ENCODE peak calls at places on chromosomes 4 and X, in seven cellular contexts. B is sigmoid colon, T is uterus, X is heart left ventricle, R is A549, I is suprapubic skin, M is Peyer's patch. D is an unnamed sample.

GRCh38 chrX:123336666-123337065 is 152.6 kb downstream of the GRIA3 start:
- DNase-seq in M (no peak), I (no peak), T (no peak), R (no peak), B (no peak), X (no peak), D (no peak)

GRCh38 chrX:140163376-140164159 is 198.2 kb upstream of the CXorf66 start:
- DNase-seq in B (no peak), X (no peak), I (no peak), T (no peak), M (no peak), R (no peak), D (no peak)

GRCh38 chrX:84865113-84865512 is 138.6 kb upstream of the APOOL start:
- DNase-seq in I (no peak), M (no peak), X (no peak), R (no peak), T (no peak), B (no peak), D (no peak)

GRCh38 chr4:158769175-158769831 is 477 bp downstream of the FNIP2 start:
- DNase-seq in B (peak; percentile 77), M (peak; percentile 73), I (peak; percentile 81), T (peak; percentile 44), X (peak; percentile 82), R (peak; percentile 19), D (no peak)

GRCh38 chr4:61149278-61149677 is 50.8 kb upstream of the ADGRL3 start:
- DNase-seq in R (no peak), I (no peak), B (no peak), T (no peak), M (no peak), X (no peak), D (no peak)

GRCh38 chr4:161522031-161522430 is 641.8 kb downstream of the FSTL5 start:
- DNase-seq in I (no peak), X (no peak), T (no peak), R (no peak), M (no peak), B (no peak), D (no peak)

GRCh38 chr4:76188557-76188956 is 25.1 kb downstream of the SCARB2 start:
- DNase-seq in M (no peak), T (no peak), B (no peak), X (no peak), R (no peak), I (no peak), D (no peak)

GRCh38 chr4:114087596-114088230 is 108.3 kb upstream of the ARSJ start:
- DNase-seq in I (no peak), X (no peak), M (no peak), T (no peak), R (no peak), B (no peak), D (no peak)

GRCh38 chr4:130760246-130760645 is 1664.3 kb downstream of the C4orf33 start:
- DNase-seq in B (no peak), R (no peak), M (no peak), I (no peak), T (no peak), X (no peak), D (no peak)

GRCh38 chrX:69807400-69807799 is 191.5 kb downstream of the EDA start:
- DNase-seq in T (no peak), B (no peak), M (no peak), R (no peak), I (no peak), X (no peak), D (no peak)

GRCh38 chrX:44536198-44536597 is 6.5 kb downstream of the FUNDC1 start:
- DNase-seq in M (no peak), B (no peak), T (no peak), R (no peak), X (no peak), I (no peak), D (no peak)

GRCh38 chr4:54281060-54281781 is 52.1 kb downstream of the PDGFRA start:
- DNase-seq in X (peak; percentile 83), M (no peak), B (peak; percentile 92), T (peak; percentile 76), R (no peak), I (peak; percentile 83), D (peak; percentile 22)

GRCh38 chr4:4662230-4662629 is 120.4 kb upstream of the STX18 start:
- DNase-seq in M (no peak), R (no peak), X (no peak), B (no peak), I (no peak), T (no peak), D (no peak)

GRCh38 chr4:81600511-81601269 is 129.0 kb upstream of the RASGEF1B start:
- DNase-seq in B (peak; percentile 79), T (peak; percentile 62), X (peak; percentile 81), I (no peak), M (no peak), R (no peak), D (no peak)

GRCh38 chr4:106264331-106264728 is 51.7 kb downstream of the TBCK start:
- DNase-seq in R (no peak), X (no peak), T (no peak), I (no peak), B (no peak), M (no peak), D (no peak)

GRCh38 chr4:19030048-19030447 is 1008.5 kb upstream of the LCORL start:
- DNase-seq in M (no peak), I (no peak), X (no peak), B (no peak), T (no peak), R (no peak), D (no peak)

GRCh38 chr4:141153751-141154510 is 20.7 kb upstream of the RNF150 start:
- DNase-seq in M (no peak), R (no peak), T (peak; percentile 41), I (no peak), B (no peak), X (no peak), D (no peak)

GRCh38 chr4:143626134-143626859 is 74.2 kb downstream of the FREM3 start:
- DNase-seq in T (peak; percentile 75), I (no peak), M (no peak), B (peak; percentile 90), X (peak; percentile 68), R (no peak), D (no peak)

GRCh38 chr4:22334155-22334554 is 181.7 kb downstream of the ADGRA3 start:
- DNase-seq in M (no peak), T (no peak), R (no peak), B (no peak), X (no peak), I (no peak), D (no peak)

GRCh38 chrX:7580127-7580526 is 262.8 kb upstream of the VCX start:
- DNase-seq in R (no peak), I (no peak), T (no peak), X (no peak), M (no peak), B (no peak), D (no peak)

GRCh38 chr4:76905521-76905920 is 7.6 kb upstream of the SOWAHB start:
- DNase-seq in R (no peak), I (no peak), X (no peak), T (no peak), B (no peak), M (no peak), D (no peak)

GRCh38 chr4:127967141-127967775 is 2.1 kb downstream of the ABHD18 start:
- DNase-seq in R (no peak), X (no peak), M (no peak), I (no peak), T (no peak), B (no peak), D (no peak)

GRCh38 chrX:65985922-65986588 is 53.8 kb downstream of the VSIG4 start:
- DNase-seq in T (peak; percentile 12), M (no peak), X (no peak), B (no peak), R (peak; percentile 25), I (no peak), D (peak; percentile 6)

GRCh38 chr4:39256436-39256835 is 74.1 kb downstream of the WDR19 start:
- DNase-seq in R (no peak), B (no peak), T (no peak), M (no peak), I (no peak), X (no peak), D (peak; percentile 6)

GRCh38 chrX:13366698-13367097 is 46.8 kb upstream of the ATXN3L start:
- DNase-seq in R (no peak), M (no peak), I (no peak), X (no peak), T (no peak), B (no peak), D (no peak)

GRCh38 chr4:87120411-87121162 is 99.8 kb downstream of the KLHL8 start:
- DNase-seq in M (peak; percentile 61), B (peak; percentile 88), R (no peak), I (no peak), X (peak; percentile 61), T (peak; percentile 69), D (no peak)
- TF ChIP-seq POLR2A in M (no peak), B (peak; percentile 19), R (no peak), I (no peak), X (peak; percentile 28), T (no peak), D (no peak)

GRCh38 chr4:2536193-2537010 is at the start of gene FAM193A:
- DNase-seq in X (peak; percentile 100), B (peak; percentile 100), R (peak; percentile 70), M (peak; percentile 99), T (peak; percentile 99), I (peak; percentile 98), D (peak; percentile 89)
- TF ChIP-seq POLR2A in X (no peak), B (no peak), R (peak; percentile 72), M (no peak), T (peak; percentile 64), I (peak; percentile 36), D (peak; percentile 80)

GRCh38 chr4:1720163-1720983 is 750 bp downstream of the TMEM129 start:
- DNase-seq in B (no peak), R (no peak), I (no peak), M (peak; percentile 82), T (no peak), X (peak; percentile 83), D (no peak)
- TF ChIP-seq POLR2A in B (no peak), R (peak; percentile 32), I (no peak), M (no peak), T (no peak), X (no peak), D (peak; percentile 65)

DNA sequence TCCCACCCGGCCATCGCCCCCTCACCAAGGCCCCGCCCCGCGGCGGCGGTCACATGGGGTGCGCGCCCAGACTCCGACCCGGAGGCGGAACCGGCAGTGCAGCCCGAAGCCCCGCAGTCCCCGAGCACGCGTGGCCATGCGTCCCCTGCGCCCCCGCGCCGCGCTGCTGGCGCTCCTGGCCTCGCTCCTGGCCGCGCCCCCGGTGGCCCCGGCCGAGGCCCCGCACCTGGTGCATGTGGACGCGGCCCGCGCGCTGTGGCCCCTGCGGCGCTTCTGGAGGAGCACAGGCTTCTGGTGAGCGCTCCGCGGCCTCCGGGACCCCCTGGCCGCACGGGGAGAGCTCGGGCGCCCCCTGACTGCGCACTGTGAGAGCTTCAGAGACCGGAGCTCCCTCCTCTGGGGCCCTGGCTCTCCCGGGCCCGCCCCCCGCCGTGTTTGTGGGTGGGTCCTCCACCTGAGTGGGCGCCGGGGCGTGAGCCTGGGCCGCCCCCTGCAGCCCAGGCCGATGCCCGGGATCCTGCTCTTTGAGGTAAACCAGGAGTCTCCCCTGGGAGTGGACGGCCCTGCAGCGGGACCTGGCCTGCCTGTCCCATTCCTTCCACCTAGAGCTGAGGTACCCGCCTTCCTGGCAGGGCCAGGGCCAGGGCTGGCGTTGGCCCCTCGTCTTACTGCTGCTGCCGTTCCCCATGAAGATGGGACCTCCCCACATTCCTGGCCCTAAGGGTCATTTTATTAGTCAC is at the start of gene IDUA:
- DNase-seq in B (peak; percentile 86), M (peak; percentile 93), T (peak; percentile 82), X (peak; percentile 90), R (peak; percentile 58), I (peak; percentile 92), D (peak; percentile 88)
- TF ChIP-seq POLR2A in B (no peak), M (peak; percentile 46), T (no peak), X (no peak), R (peak; percentile 64), I (no peak), D (peak; percentile 29)

D was measured in H54.